ENCODE peak calls at places on chromosomes 5 and 9, in four cellular contexts. D is mesenchymal stem cell, R is adipocyte, L is H7. Q is an unnamed sample.

GRCh38 chr5:54996476-54996875 is 11.1 kb upstream of the ESM1 start:
- DNase-seq in D (peak; percentile 63), R (no peak), L (no peak), Q (no peak)

GRCh38 chr9:128550770-128551651 is 1.4 kb upstream of the SPTAN1 start:
- DNase-seq in D (peak; percentile 68), R (peak; percentile 62), L (peak; percentile 40), Q (peak; percentile 12)

GRCh38 chr9:38622083-38622674 is 1.8 kb upstream of the ANKRD18A start:
- DNase-seq in D (peak; percentile 17), R (peak; percentile 50), L (peak; percentile 64), Q (no peak)

GRCh38 chr5:64417390-64417789 is 88.4 kb upstream of the RGS7BP start:
- DNase-seq in D (no peak), R (no peak), L (no peak), Q (peak; percentile 8)

GRCh38 chr5:141637266-141637692 is 482 bp downstream of the RELL2 start:
- DNase-seq in D (no peak), R (peak; percentile 35), L (peak; percentile 88), Q (no peak)

GRCh38 chr5:93274291-93274690 is 306.7 kb downstream of the NR2F1-AS1 start:
- DNase-seq in D (peak; percentile 69), R (peak; percentile 17), L (no peak), Q (peak; percentile 66)

GRCh38 chr5:81425569-81425968 is 31.6 kb upstream of the ACOT12 start:
- DNase-seq in D (peak; percentile 64), R (peak; percentile 90), L (no peak), Q (peak; percentile 46)

GRCh38 chr5:53069626-53070025 is 39.9 kb downstream of the MOCS2 start:
- DNase-seq in D (no peak), R (no peak), L (no peak), Q (peak; percentile 85)

GRCh38 chr9:122180633-122181032 is 20.9 kb downstream of the MORN5 start:
- DNase-seq in D (peak; percentile 72), R (peak; percentile 47), L (no peak), Q (peak; percentile 77)

GRCh38 chr5:36575367-36575781 is 31.0 kb upstream of the SLC1A3 start:
- DNase-seq in D (no peak), R (peak; percentile 10), L (no peak), Q (peak; percentile 85)

GRCh38 chr9:116144038-116144437 is 9.6 kb upstream of the PAPPA start:
- DNase-seq in D (peak; percentile 63), R (peak; percentile 25), L (no peak), Q (peak; percentile 91)

GRCh38 chr9:23041466-23041865 is 594.8 kb downstream of the DMRTA1 start:
- DNase-seq in D (no peak), R (no peak), L (no peak), Q (peak; percentile 67)

GRCh38 chr9:70435948-70436347 is 21.5 kb upstream of the KLF9 start:
- DNase-seq in D (peak; percentile 71), R (peak; percentile 90), L (no peak), Q (peak; percentile 52)

GRCh38 chr9:14294659-14295058 is 19.3 kb downstream of the NFIB start:
- DNase-seq in D (no peak), R (no peak), L (no peak), Q (no peak)

GRCh38 chr5:157342822-157343402 is 77.0 kb downstream of the CYFIP2 start:
- DNase-seq in D (peak; percentile 30), R (peak; percentile 51), L (peak; percentile 78), Q (peak; percentile 12)

GRCh38 chr5:170200876-170201275 is 31.9 kb upstream of the C5orf58 start:
- DNase-seq in D (no peak), R (no peak), L (no peak), Q (no peak)

GRCh38 chr5:125142439-125142838 is 396.0 kb upstream of the ZNF608 start:
- DNase-seq in D (no peak), R (no peak), L (no peak), Q (peak; percentile 64)

GRCh38 chr5:163504091-163504931 is 1.1 kb upstream of the MAT2B start:
- DNase-seq in D (peak; percentile 80), R (peak; percentile 70), L (no peak), Q (peak; percentile 35)

GRCh38 chr9:90882991-90883600 is 81.5 kb downstream of the SYK start:
- DNase-seq in D (no peak), R (no peak), L (no peak), Q (no peak)

GRCh38 chr9:6973762-6974161 is 216.0 kb downstream of the KDM4C start:
- DNase-seq in D (peak; percentile 29), R (peak; percentile 38), L (no peak), Q (peak; percentile 69)

GRCh38 chr9:137793196-137793841 is 84.3 kb upstream of the CACNA1B start:
- DNase-seq in D (no peak), R (no peak), L (no peak), Q (no peak)

GRCh38 chr9:81497096-81497495 is 192.3 kb downstream of the TLE1 start:
- DNase-seq in D (peak; percentile 48), R (peak; percentile 28), L (no peak), Q (peak; percentile 28)

GRCh38 chr5:159336586-159337290 is 6.5 kb upstream of the IL12B start:
- DNase-seq in D (no peak), R (no peak), L (no peak), Q (no peak)

GRCh38 chr5:37111426-37112382 is 137.5 kb downstream of the CPLANE1 start:
- DNase-seq in D (peak; percentile 37), R (no peak), L (no peak), Q (no peak)

GRCh38 chr5:14771195-14771594 is 100.4 kb downstream of the ANKH start:
- DNase-seq in D (no peak), R (no peak), L (no peak), Q (no peak)

GRCh38 chr9:27377811-27378345 is 80.9 kb upstream of the EQTN start:
- DNase-seq in D (no peak), R (no peak), L (no peak), Q (no peak)
- H3K27me3 ChIP-seq in D (peaks cover 60% of the 10 kb centered on the region), R (peaks cover 29% of the 10 kb centered on the region), L (no peaks in the 10 kb centered on the region), Q (no peaks in the 10 kb centered on the region)

GRCh38 chr5:73418244-73418691 is 30.3 kb downstream of the FOXD1 start:
- DNase-seq in D (no peak), R (no peak), L (no peak), Q (no peak)
- H3K27me3 ChIP-seq in D (peaks cover 91% of the 10 kb centered on the region), R (peaks cover 55% of the 10 kb centered on the region), L (peaks cover 52% of the 10 kb centered on the region), Q (peaks cover 15% of the 10 kb centered on the region)

GRCh38 chr9:135712571-135713295 is 10.7 kb downstream of the KCNT1 start:
- DNase-seq in D (no peak), R (no peak), L (no peak), Q (no peak)

GRCh38 chr9:135714242-135715055 is 12.5 kb downstream of the KCNT1 start:
- DNase-seq in D (no peak), R (peak; percentile 7), L (peak; percentile 96), Q (no peak)

GRCh38 chr9:135716045-135716444 is 14.1 kb downstream of the KCNT1 start:
- DNase-seq in D (no peak), R (no peak), L (no peak), Q (no peak)

GRCh38 chr9:135717410-135717809 is 15.4 kb downstream of the KCNT1 start:
- DNase-seq in D (no peak), R (no peak), L (no peak), Q (no peak)

DNA sequence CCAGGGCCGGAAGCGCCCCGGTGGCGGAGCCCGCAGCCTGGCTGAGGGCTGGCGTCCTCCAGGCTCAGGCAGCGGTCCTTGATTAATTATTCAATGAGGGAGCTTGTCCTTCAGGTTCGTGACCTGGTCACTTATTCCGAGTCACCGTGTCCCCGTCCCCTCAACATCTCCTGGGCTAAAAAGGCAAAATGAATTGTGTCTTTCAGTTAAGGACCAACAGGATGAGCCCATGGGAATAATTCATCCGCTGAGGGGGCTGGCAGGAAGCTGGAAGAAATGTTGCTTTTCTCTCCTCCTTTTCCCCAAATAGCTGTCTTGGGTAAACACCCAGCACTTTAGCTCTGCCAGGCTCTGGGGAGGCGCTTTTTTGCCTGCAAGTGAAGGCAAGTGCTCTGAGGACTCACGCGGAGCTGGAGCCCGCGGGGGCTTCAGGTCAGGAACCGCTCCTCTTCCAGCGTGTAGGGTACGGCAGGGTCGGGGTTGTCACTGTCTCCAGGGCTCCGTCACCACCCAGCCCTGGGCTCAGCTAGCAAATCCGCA is 13.1 kb downstream of the KCNT1 start:
- DNase-seq in D (no peak), R (no peak), L (peak; percentile 68), Q (no peak)
- H3K27me3 ChIP-seq in D (peaks cover 66% of the 10 kb centered on the region), R (peaks cover 65% of the 10 kb centered on the region), L (no peaks in the 10 kb centered on the region), Q (peaks cover 8% of the 10 kb centered on the region)

GRCh38 chr5:110542949-110543348 is 183.5 kb downstream of the TMEM232 start:
- DNase-seq in D (no peak), R (no peak), L (no peak), Q (no peak)
- H3K27me3 ChIP-seq in D (no peaks in the 10 kb centered on the region), R (no peaks in the 10 kb centered on the region), L (no peaks in the 10 kb centered on the region), Q (no peaks in the 10 kb centered on the region)

GRCh38 chr9:97940707-97941106 is 2.7 kb upstream of the HEMGN start:
- DNase-seq in D (no peak), R (no peak), L (no peak), Q (no peak)
- H3K27me3 ChIP-seq in D (peaks cover 74% of the 10 kb centered on the region), R (peaks cover 46% of the 10 kb centered on the region), L (peaks cover 24% of the 10 kb centered on the region), Q (peaks cover 8% of the 10 kb centered on the region)

DNA sequence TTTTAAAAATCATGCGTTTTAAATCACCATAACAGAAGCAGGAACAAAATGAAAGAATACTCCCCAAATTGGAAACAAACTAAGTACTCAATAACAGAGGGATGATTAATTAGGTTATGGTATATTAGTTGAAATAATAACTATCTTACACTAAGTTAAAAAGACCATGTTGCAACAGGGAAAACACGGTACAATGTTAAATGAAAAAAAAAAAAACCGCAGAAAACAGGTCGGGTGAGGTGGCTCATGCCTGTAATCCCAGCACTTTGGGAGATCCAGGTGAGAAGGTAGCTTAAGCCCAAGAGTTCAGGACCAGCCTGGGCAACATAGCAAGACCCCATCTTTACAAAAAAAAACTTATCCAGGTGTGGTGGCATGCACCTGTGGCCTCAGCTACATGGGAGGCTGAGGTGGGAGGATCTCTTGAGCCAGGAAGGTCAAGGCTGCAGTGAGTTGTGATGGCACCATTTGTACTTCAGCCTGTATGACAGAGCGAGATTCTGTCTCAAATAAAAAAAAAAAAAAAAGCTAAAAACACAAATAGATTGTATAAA is 2.4 kb upstream of the PTPN3 start:
- DNase-seq in D (no peak), R (no peak), L (no peak), Q (peak; percentile 61)
- H3K27me3 ChIP-seq in D (peaks cover 90% of the 10 kb centered on the region), R (peaks cover 38% of the 10 kb centered on the region), L (peaks cover 51% of the 10 kb centered on the region), Q (no peaks in the 10 kb centered on the region)

GRCh38 chr5:135033026-135033861 is 784 bp downstream of the PITX1 start:
- DNase-seq in D (peak; percentile 63), R (peak; percentile 51), L (peak; percentile 89), Q (peak; percentile 36)
- H3K27me3 ChIP-seq in D (peaks cover 89% of the 10 kb centered on the region), R (peaks cover 68% of the 10 kb centered on the region), L (peaks cover 97% of the 10 kb centered on the region), Q (peaks cover 5% of the 10 kb centered on the region)

DNA sequence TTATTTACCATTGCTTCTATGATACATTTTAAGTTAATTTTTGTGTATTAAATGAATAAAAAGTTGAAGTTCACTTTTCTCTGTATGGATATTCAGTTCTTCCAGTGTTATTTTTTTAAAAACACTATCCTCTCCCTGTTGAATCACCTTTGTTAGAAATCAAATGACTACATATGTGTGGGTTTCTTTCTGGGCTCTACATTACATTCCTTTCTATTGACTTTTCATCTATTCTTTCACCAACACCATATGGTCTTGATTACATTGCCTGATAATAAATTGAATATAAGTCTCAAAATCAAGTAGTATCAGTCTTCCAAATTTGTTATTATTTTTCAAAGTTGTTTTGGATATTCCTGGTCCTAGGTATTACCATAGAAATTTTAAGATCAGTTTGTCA is 7.3 kb upstream of the RASEF start:
- DNase-seq in D (no peak), R (peak; percentile 55), L (no peak), Q (peak; percentile 86)
- H3K27me3 ChIP-seq in D (no peaks in the 10 kb centered on the region), R (no peaks in the 10 kb centered on the region), L (peaks cover 5% of the 10 kb centered on the region), Q (no peaks in the 10 kb centered on the region)

Q was measured in bronchial epithelial cell.